ENCODE peak calls at places on chromosomes 4 and X, in five cellular contexts. K is activated T-helper 1 cell treated with Interleukin-2 at 50 U/mL for 16 hours, A is mesothelial cell of epicardium, T is astrocyte of the spinal cord, N is fibroblast of mammary gland. P is an unnamed sample.

GRCh38 chr4:114005569-114006442 is 26.4 kb upstream of the ARSJ start:
- DNase-seq in K (no peak), A (no peak), T (peak; percentile 85), N (peak; percentile 86), P (peak; percentile 75)

GRCh38 chr4:111230265-111230664 is 607.4 kb upstream of the PITX2 start:
- DNase-seq in K (no peak), A (no peak), T (peak; percentile 38), N (peak; percentile 3), P (peak; percentile 25)

GRCh38 chr4:48766393-48766792 is 13.7 kb downstream of the FRYL start:
- DNase-seq in K (no peak), A (no peak), T (no peak), N (no peak), P (no peak)

GRCh38 chr4:189121336-189121735 is 819.3 kb upstream of the FRG1 start:
- DNase-seq in K (no peak), A (no peak), T (no peak), N (no peak), P (no peak)

GRCh38 chr4:139735381-139736256 is 70.0 kb downstream of the MGST2 start:
- DNase-seq in K (no peak), A (peak; percentile 71), T (peak; percentile 43), N (peak; percentile 12), P (peak; percentile 8)

GRCh38 chrX:44621088-44621487 is 78.4 kb upstream of the FUNDC1 start:
- DNase-seq in K (no peak), A (no peak), T (no peak), N (no peak), P (no peak)

GRCh38 chr4:40763228-40763716 is 13.5 kb downstream of the NSUN7 start:
- DNase-seq in K (no peak), A (no peak), T (peak; percentile 48), N (peak; percentile 47), P (peak; percentile 88)

GRCh38 chr4:26867914-26868684 is 7.5 kb downstream of the STIM2 start:
- DNase-seq in K (no peak), A (no peak), T (no peak), N (no peak), P (no peak)

GRCh38 chrX:140817943-140818342 is 108.4 kb downstream of the LINC00632 start:
- DNase-seq in K (no peak), A (no peak), T (peak; percentile 22), N (peak; percentile 41), P (peak; percentile 24)

GRCh38 chr4:80361329-80361900 is 25.9 kb downstream of the CFAP299 start:
- DNase-seq in K (no peak), A (no peak), T (peak; percentile 40), N (peak; percentile 48), P (peak; percentile 28)

GRCh38 chrX:100447563-100448397 is 37.7 kb upstream of the PCDH19 start:
- DNase-seq in K (no peak), A (peak; percentile 63), T (peak; percentile 29), N (peak; percentile 29), P (peak; percentile 3)

GRCh38 chr4:151835467-151835866 is 74.7 kb upstream of the GATB start:
- DNase-seq in K (no peak), A (no peak), T (no peak), N (peak; percentile 17), P (no peak)

GRCh38 chr4:152165146-152165545 is 370.7 kb downstream of the FBXW7 start:
- DNase-seq in K (no peak), A (no peak), T (no peak), N (no peak), P (no peak)

GRCh38 chr4:7282094-7282370 is 89.7 kb downstream of the SORCS2 start:
- DNase-seq in K (no peak), A (no peak), T (no peak), N (no peak), P (peak; percentile 11)

GRCh38 chrX:8668797-8669196 is 63.1 kb downstream of the ANOS1 start:
- DNase-seq in K (no peak), A (no peak), T (no peak), N (no peak), P (no peak)

GRCh38 chr4:65917486-65917885 is 247.2 kb upstream of the EPHA5 start:
- DNase-seq in K (no peak), A (no peak), T (peak; percentile 64), N (peak; percentile 33), P (no peak)

GRCh38 chr4:105281016-105281415 is 134.3 kb downstream of the TET2 start:
- DNase-seq in K (no peak), A (no peak), T (no peak), N (no peak), P (no peak)

GRCh38 chr4:38384962-38385285 is 279.1 kb upstream of the KLF3 start:
- DNase-seq in K (no peak), A (no peak), T (no peak), N (peak; percentile 64), P (peak; percentile 17)

GRCh38 chrX:110420771-110421498 is 62.3 kb downstream of the RTL9 start:
- DNase-seq in K (no peak), A (no peak), T (no peak), N (peak; percentile 31), P (no peak)

GRCh38 chr4:143391261-143391660 is 54.6 kb downstream of the GAB1 start:
- DNase-seq in K (no peak), A (no peak), T (no peak), N (no peak), P (no peak)

GRCh38 chr4:151169223-151169622 is 69.8 kb downstream of the RPS3A start:
- DNase-seq in K (no peak), A (peak; percentile 45), T (peak; percentile 97), N (peak; percentile 98), P (peak; percentile 98)

GRCh38 chr4:110550260-110550659 is 72.6 kb downstream of the PITX2 start:
- DNase-seq in K (no peak), A (no peak), T (peak; percentile 40), N (peak; percentile 36), P (peak; percentile 19)

GRCh38 chr4:148056879-148057278 is 325.0 kb downstream of the ARHGAP10 start:
- DNase-seq in K (peak; percentile 33), A (no peak), T (peak; percentile 75), N (peak; percentile 80), P (peak; percentile 51)

GRCh38 chrX:12065251-12065650 is 73.0 kb upstream of the FRMPD4 start:
- DNase-seq in K (no peak), A (peak; percentile 39), T (peak; percentile 19), N (peak; percentile 35), P (peak; percentile 11)

GRCh38 chr4:150297861-150298474 is 219.7 kb downstream of the DCLK2 start:
- DNase-seq in K (no peak), A (no peak), T (peak; percentile 79), N (peak; percentile 80), P (peak; percentile 66)

GRCh38 chrX:53318766-53319353 is 37.5 kb upstream of the IQSEC2 start:
- DNase-seq in K (no peak), A (no peak), T (no peak), N (no peak), P (no peak)

GRCh38 chrX:19824603-19825002 is 62.8 kb downstream of the SH3KBP1 start:
- DNase-seq in K (no peak), A (no peak), T (peak; percentile 54), N (peak; percentile 79), P (peak; percentile 68)

P was measured in AG10803.